ENCODE peak calls at places on chromosomes 4 and X, in four cellular contexts. B is GM12878, N is HCT116, J is prostate gland. A is an unnamed sample.

GRCh38 chrX:112941209-112941788 is 100.7 kb upstream of the AMOT start:
- DNase-seq in J (no peak), N (no peak), B (peak), A (no peak)

GRCh38 chrX:103864886-103865534 is 33.0 kb upstream of the RAB9B start:
- DNase-seq in B (no peak), J (no peak), N (no peak), A (no peak)

GRCh38 chr4:158172558-158173258 is at the start of gene GASK1B:
- DNase-seq in J (peak), B (no peak), N (peak), A (no peak)

GRCh38 chrX:108167211-108167872 is 75.8 kb downstream of the ATG4A start:
- DNase-seq in J (no peak), N (peak), B (no peak), A (no peak)

GRCh38 chr4:91288702-91289311 is 1015.0 kb upstream of the GRID2 start:
- DNase-seq in N (no peak), J (no peak), B (no peak), A (no peak)

GRCh38 chr4:187021436-187022205 is 298.0 kb upstream of the FAT1 start:
- DNase-seq in J (no peak), N (no peak), B (no peak), A (no peak)

GRCh38 chrX:154058207-154058997 is 38.7 kb upstream of the IRAK1 start:
- DNase-seq in J (no peak), N (no peak), B (no peak), A (no peak)

GRCh38 chr4:99205104-99205979 is 13.7 kb downstream of the ADH6 start:
- DNase-seq in B (no peak), J (no peak), N (no peak), A (no peak)

GRCh38 chr4:173699841-173700475 is 169.9 kb upstream of the HAND2 start:
- DNase-seq in B (no peak), J (no peak), N (no peak), A (no peak)

GRCh38 chr4:100826808-100827548 is 309.2 kb upstream of the EMCN start:
- DNase-seq in N (no peak), J (no peak), B (no peak), A (no peak)

GRCh38 chrX:51976503-51976902 is 83.1 kb downstream of the MAGED1 start:
- DNase-seq in B (no peak), J (no peak), N (no peak), A (no peak)

GRCh38 chrX:480861-481417 is 94.2 kb upstream of the PPP2R3B start:
- DNase-seq in J (no peak), N (no peak), B (no peak), A (no peak)

GRCh38 chr4:6063684-6064083 is 45.5 kb upstream of the C4orf50 start:
- DNase-seq in B (no peak), J (no peak), N (no peak), A (no peak)

GRCh38 chrX:84165716-84166115 is 22.3 kb downstream of the RPS6KA6 start:
- DNase-seq in N (no peak), B (no peak), J (no peak), A (no peak)

GRCh38 chr4:7324651-7325121 is 110.0 kb downstream of the PSAPL1 start:
- DNase-seq in B (no peak), J (no peak), N (no peak), A (no peak)

GRCh38 chr4:185143596-185143969 is 517 bp downstream of the SLC25A4 start:
- DNase-seq in J (peak), B (no peak), N (no peak), A (no peak)

GRCh38 chr4:2253160-2254084 is 8.5 kb downstream of the MXD4 start:
- DNase-seq in J (peak), N (no peak), B (no peak), A (peak)

GRCh38 chr4:61994036-61994435 is 793.9 kb downstream of the ADGRL3 start:
- DNase-seq in B (no peak), N (no peak), J (no peak), A (no peak)

GRCh38 chrX:21374994-21375794 is 976 bp downstream of the CNKSR2 start:
- DNase-seq in N (no peak), B (no peak), J (no peak), A (no peak)

GRCh38 chr4:124111922-124112321 is 600.6 kb downstream of the ANKRD50 start:
- DNase-seq in J (peak), B (no peak), N (peak), A (no peak)
- TF ChIP-seq POLR2AphosphoS5 in J (peak), B (no peak), N (no peak), A (no peak)

GRCh38 chr4:676871-677235 is 2.5 kb downstream of the MYL5 start:
- DNase-seq in B (no peak), J (no peak), N (no peak), A (no peak)
- TF ChIP-seq POLR2AphosphoS5 in B (no peak), J (no peak), N (no peak), A (no peak)

GRCh38 chr4:38075370-38076152 is 115.4 kb downstream of the PTTG2 start:
- DNase-seq in N (no peak), J (no peak), B (no peak), A (no peak)
- TF ChIP-seq POLR2AphosphoS5 in N (no peak), J (no peak), B (peak), A (no peak)

DNA sequence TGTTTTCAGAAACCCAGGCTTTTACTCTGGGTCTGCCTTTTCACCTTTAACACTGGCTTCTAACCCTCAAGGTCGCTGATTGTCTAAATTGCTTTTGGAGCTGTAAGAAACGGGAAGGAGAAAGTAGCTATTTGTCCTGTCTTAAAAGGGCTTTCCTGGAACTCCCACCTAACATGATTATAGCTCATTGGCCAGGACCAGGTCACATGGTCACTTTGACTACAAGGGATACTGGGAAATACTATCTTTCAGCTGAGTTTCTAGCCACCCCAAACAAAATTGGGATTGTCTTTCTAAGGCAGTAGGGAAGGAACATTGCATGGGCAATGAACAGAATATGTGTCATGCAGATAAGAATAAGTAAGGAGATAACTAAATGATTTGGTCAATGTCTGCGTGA is 106.7 kb upstream of the ARHGAP24 start:
- DNase-seq in J (no peak), N (no peak), B (no peak), A (no peak)
- TF ChIP-seq POLR2AphosphoS5 in J (no peak), N (no peak), B (no peak), A (no peak)

DNA sequence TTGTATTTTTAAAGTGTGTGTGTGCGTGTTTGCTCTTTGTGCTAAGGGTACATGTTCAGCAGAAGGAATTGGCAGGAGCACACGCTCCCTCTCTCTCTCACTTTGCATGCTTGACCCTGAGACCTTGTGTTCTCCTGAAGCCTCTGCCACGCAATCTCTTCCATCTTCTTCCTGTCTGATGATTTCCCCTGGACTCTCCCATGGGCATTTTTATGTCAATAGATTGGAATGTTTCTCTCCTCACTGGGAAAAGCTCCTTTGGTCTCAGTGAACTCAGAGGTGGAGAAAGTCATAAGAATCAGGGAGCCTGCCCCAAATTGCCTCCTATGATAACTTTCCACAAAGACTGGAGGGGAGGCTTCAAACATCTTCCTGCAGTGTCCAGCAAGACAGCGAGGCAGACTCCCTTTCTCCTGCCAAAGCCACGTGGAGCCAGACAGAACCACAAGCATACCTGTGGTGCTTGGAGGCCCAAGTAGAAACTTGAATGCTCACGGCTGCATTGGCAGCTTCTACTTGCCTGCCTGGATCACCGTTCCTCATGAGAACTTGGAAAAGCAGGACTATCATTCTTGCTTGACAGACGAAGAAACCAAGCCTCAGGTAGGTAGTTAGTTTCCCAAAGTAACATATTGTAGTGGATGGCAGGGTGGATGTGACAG is 216.1 kb upstream of the SFRP2 start:
- DNase-seq in N (no peak), J (no peak), B (no peak), A (no peak)
- TF ChIP-seq POLR2AphosphoS5 in N (no peak), J (peak), B (no peak), A (no peak)

GRCh38 chrX:24150051-24150790 is 692 bp downstream of the ZFX start:
- DNase-seq in B (peak), N (peak), J (peak), A (peak)
- TF ChIP-seq POLR2AphosphoS5 in B (peak), N (peak), J (no peak), A (peak)

GRCh38 chrX:124242160-124242559 is 90.3 kb upstream of the TEX13D start:
- DNase-seq in B (no peak), J (no peak), N (no peak), A (no peak)

GRCh38 chrX:124239911-124240310 is 92.5 kb upstream of the TEX13D start:
- DNase-seq in N (no peak), J (no peak), B (peak), A (no peak)

GRCh38 chrX:124239324-124239723 is 93.1 kb upstream of the TEX13D start:
- DNase-seq in B (no peak), N (no peak), J (no peak), A (no peak)

GRCh38 chrX:124240422-124240821 is 92.0 kb upstream of the TEX13D start:
- DNase-seq in N (no peak), B (no peak), J (no peak), A (no peak)

GRCh38 chrX:124238268-124238667 is 94.2 kb upstream of the TEX13D start:
- DNase-seq in J (no peak), N (no peak), B (no peak), A (no peak)
- TF ChIP-seq POLR2AphosphoS5 in J (no peak), N (no peak), B (no peak), A (no peak)